ENCODE peak calls at places on chromosomes 1 and 21, in seven cellular contexts. One of them, this sample, is unnamed.

GRCh38 chr1:84665703-84666317 is 24.5 kb downstream of the SSX2IP start:
- DNase-seq in AG10803: peak; percentile 62
- DNase-seq in colonic mucosa: no peak
- DNase-seq in CD4-positive, alpha-beta T cell: no peak
- DNase-seq in brain microvascular endothelial cell: no peak
- DNase-seq in neural progenitor cell: no peak
- DNase-seq in RWPE1: no peak
- DNase-seq in this sample: peak; percentile 61

GRCh38 chr1:93904228-93904627 is 5.0 kb downstream of the GCLM start:
- DNase-seq in brain microvascular endothelial cell: no peak
- DNase-seq in colonic mucosa: no peak
- DNase-seq in RWPE1: no peak
- DNase-seq in CD4-positive, alpha-beta T cell: no peak
- DNase-seq in AG10803: no peak
- DNase-seq in neural progenitor cell: no peak
- DNase-seq in this sample: no peak

GRCh38 chr1:64421377-64421776 is 48.6 kb upstream of the CACHD1 start:
- DNase-seq in CD4-positive, alpha-beta T cell: no peak
- DNase-seq in colonic mucosa: no peak
- DNase-seq in neural progenitor cell: no peak
- DNase-seq in AG10803: no peak
- DNase-seq in brain microvascular endothelial cell: peak; percentile 29
- DNase-seq in RWPE1: no peak
- DNase-seq in this sample: peak; percentile 18

GRCh38 chr1:43270421-43271095 is 775 bp downstream of the TMEM125 start:
- DNase-seq in colonic mucosa: peak; percentile 95
- DNase-seq in brain microvascular endothelial cell: no peak
- DNase-seq in RWPE1: peak; percentile 97
- DNase-seq in CD4-positive, alpha-beta T cell: no peak
- DNase-seq in AG10803: no peak
- DNase-seq in neural progenitor cell: peak; percentile 69
- DNase-seq in this sample: no peak

GRCh38 chr21:39518055-39518844 is 66.5 kb downstream of the SH3BGR start:
- DNase-seq in CD4-positive, alpha-beta T cell: peak; percentile 9
- DNase-seq in colonic mucosa: peak; percentile 60
- DNase-seq in RWPE1: peak; percentile 80
- DNase-seq in AG10803: peak; percentile 32
- DNase-seq in neural progenitor cell: peak; percentile 91
- DNase-seq in brain microvascular endothelial cell: peak; percentile 10
- DNase-seq in this sample: peak; percentile 57

GRCh38 chr21:32411366-32412161 is 942 bp upstream of the EVA1C start:
- DNase-seq in AG10803: peak; percentile 64
- DNase-seq in neural progenitor cell: peak; percentile 55
- DNase-seq in CD4-positive, alpha-beta T cell: peak; percentile 46
- DNase-seq in RWPE1: no peak
- DNase-seq in colonic mucosa: peak; percentile 91
- DNase-seq in brain microvascular endothelial cell: no peak
- DNase-seq in this sample: peak; percentile 78

GRCh38 chr1:7674972-7675371 is 96.1 kb upstream of the VAMP3 start:
- DNase-seq in brain microvascular endothelial cell: no peak
- DNase-seq in AG10803: no peak
- DNase-seq in neural progenitor cell: no peak
- DNase-seq in CD4-positive, alpha-beta T cell: no peak
- DNase-seq in colonic mucosa: no peak
- DNase-seq in RWPE1: no peak
- DNase-seq in this sample: no peak

GRCh38 chr1:11080931-11081330 is 18.7 kb downstream of the EXOSC10 start:
- DNase-seq in CD4-positive, alpha-beta T cell: no peak
- DNase-seq in colonic mucosa: no peak
- DNase-seq in AG10803: no peak
- DNase-seq in RWPE1: no peak
- DNase-seq in brain microvascular endothelial cell: no peak
- DNase-seq in neural progenitor cell: no peak
- DNase-seq in this sample: no peak

GRCh38 chr21:45916011-45916840 is 65.3 kb upstream of the COL6A1 start:
- DNase-seq in neural progenitor cell: no peak
- DNase-seq in brain microvascular endothelial cell: no peak
- DNase-seq in CD4-positive, alpha-beta T cell: no peak
- DNase-seq in RWPE1: no peak
- DNase-seq in AG10803: no peak
- DNase-seq in colonic mucosa: no peak
- DNase-seq in this sample: no peak

GRCh38 chr1:194474701-194475100 is 1288.3 kb upstream of the B3GALT2 start:
- DNase-seq in AG10803: no peak
- DNase-seq in brain microvascular endothelial cell: no peak
- DNase-seq in CD4-positive, alpha-beta T cell: no peak
- DNase-seq in RWPE1: no peak
- DNase-seq in neural progenitor cell: peak; percentile 69
- DNase-seq in colonic mucosa: no peak
- DNase-seq in this sample: no peak

GRCh38 chr1:70778934-70779333 is 268.7 kb downstream of the PTGER3 start:
- DNase-seq in AG10803: peak; percentile 62
- DNase-seq in neural progenitor cell: no peak
- DNase-seq in colonic mucosa: no peak
- DNase-seq in RWPE1: no peak
- DNase-seq in brain microvascular endothelial cell: no peak
- DNase-seq in CD4-positive, alpha-beta T cell: no peak
- DNase-seq in this sample: no peak

GRCh38 chr1:70779571-70779970 is 268.0 kb downstream of the PTGER3 start:
- DNase-seq in RWPE1: no peak
- DNase-seq in AG10803: peak; percentile 89
- DNase-seq in CD4-positive, alpha-beta T cell: no peak
- DNase-seq in colonic mucosa: no peak
- DNase-seq in neural progenitor cell: no peak
- DNase-seq in brain microvascular endothelial cell: no peak
- DNase-seq in this sample: peak; percentile 3

DNA sequence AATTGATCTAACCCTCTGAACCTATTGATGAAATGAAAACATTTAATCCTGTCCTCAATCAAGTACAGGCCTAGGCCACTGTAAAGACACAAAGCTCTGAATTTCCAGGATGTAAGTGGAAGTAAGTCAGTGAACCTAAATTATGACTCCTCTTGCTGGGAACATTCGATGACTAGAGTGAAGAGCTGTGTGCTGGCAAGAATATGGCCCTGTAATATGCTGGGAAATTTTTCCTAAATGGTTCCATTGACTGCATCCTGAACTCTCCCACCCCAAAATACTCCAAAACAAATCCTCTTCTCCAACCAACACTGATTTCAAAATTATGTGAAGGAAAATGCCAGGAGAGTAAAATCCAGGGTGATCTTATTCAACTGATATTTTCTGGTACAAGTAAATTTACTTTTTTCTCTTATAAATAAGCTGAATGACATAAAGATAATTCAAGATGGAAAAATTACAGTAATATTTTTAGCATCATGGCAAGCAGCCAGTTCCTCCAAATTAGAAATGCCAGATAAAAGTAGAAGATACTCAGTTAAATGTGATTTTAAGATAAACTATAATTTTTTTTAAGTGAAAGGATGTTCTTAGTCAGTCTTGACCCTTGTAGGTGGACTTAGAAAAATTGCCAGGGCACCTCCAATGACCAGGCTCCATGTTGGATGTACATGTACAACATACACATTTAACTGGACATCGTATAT is 269.4 kb downstream of the PTGER3 start:
- DNase-seq in AG10803: peak; percentile 21
- DNase-seq in CD4-positive, alpha-beta T cell: no peak
- DNase-seq in brain microvascular endothelial cell: no peak
- DNase-seq in RWPE1: no peak
- DNase-seq in colonic mucosa: no peak
- DNase-seq in neural progenitor cell: no peak
- DNase-seq in this sample: peak; percentile 5
- TF ChIP-seq CTCF in AG10803: no peak
- TF ChIP-seq CTCF in CD4-positive, alpha-beta T cell: no peak
- TF ChIP-seq CTCF in brain microvascular endothelial cell: no peak
- TF ChIP-seq CTCF in RWPE1: no peak
- TF ChIP-seq CTCF in colonic mucosa: no peak
- TF ChIP-seq CTCF in neural progenitor cell: no peak
- TF ChIP-seq CTCF in this sample: no peak

DNA sequence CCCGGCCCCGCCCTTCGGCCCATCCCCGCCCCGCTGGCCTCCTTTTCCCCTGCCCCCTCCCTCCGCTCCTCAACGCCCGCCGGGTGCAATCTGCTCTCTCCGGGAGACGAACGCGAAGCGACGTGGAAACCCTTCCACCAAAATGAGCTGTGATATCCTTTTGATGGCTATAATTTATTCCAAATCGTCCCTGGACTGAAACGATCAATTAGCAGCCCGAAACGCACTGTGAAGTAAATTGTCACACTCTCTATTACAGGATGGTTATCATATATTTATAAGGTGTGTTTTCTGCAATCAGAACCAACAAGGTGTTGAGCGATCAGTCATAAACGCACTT is 134.6 kb upstream of the BARHL2 start:
- DNase-seq in colonic mucosa: no peak
- DNase-seq in neural progenitor cell: no peak
- DNase-seq in RWPE1: no peak
- DNase-seq in AG10803: no peak
- DNase-seq in CD4-positive, alpha-beta T cell: no peak
- DNase-seq in brain microvascular endothelial cell: no peak
- DNase-seq in this sample: no peak
- TF ChIP-seq CTCF in colonic mucosa: no peak
- TF ChIP-seq CTCF in neural progenitor cell: no peak
- TF ChIP-seq CTCF in RWPE1: peak; percentile 24
- TF ChIP-seq CTCF in AG10803: no peak
- TF ChIP-seq CTCF in CD4-positive, alpha-beta T cell: peak; percentile 31
- TF ChIP-seq CTCF in brain microvascular endothelial cell: no peak
- TF ChIP-seq CTCF in this sample: no peak

GRCh38 chr1:218705391-218705790 is 360.3 kb downstream of the TGFB2 start:
- DNase-seq in neural progenitor cell: no peak
- DNase-seq in AG10803: no peak
- DNase-seq in brain microvascular endothelial cell: peak; percentile 40
- DNase-seq in RWPE1: no peak
- DNase-seq in CD4-positive, alpha-beta T cell: no peak
- DNase-seq in colonic mucosa: no peak
- DNase-seq in this sample: peak; percentile 64

GRCh38 chr1:218702808-218703207 is 357.7 kb downstream of the TGFB2 start:
- DNase-seq in CD4-positive, alpha-beta T cell: no peak
- DNase-seq in colonic mucosa: no peak
- DNase-seq in neural progenitor cell: no peak
- DNase-seq in AG10803: no peak
- DNase-seq in RWPE1: no peak
- DNase-seq in brain microvascular endothelial cell: no peak
- DNase-seq in this sample: no peak

GRCh38 chr1:218705911-218706893 is 361.1 kb downstream of the TGFB2 start:
- DNase-seq in colonic mucosa: no peak
- DNase-seq in RWPE1: peak; percentile 84
- DNase-seq in CD4-positive, alpha-beta T cell: no peak
- DNase-seq in brain microvascular endothelial cell: peak; percentile 99
- DNase-seq in neural progenitor cell: no peak
- DNase-seq in AG10803: peak; percentile 99
- DNase-seq in this sample: peak; percentile 98

GRCh38 chr1:218701131-218701530 is 356.0 kb downstream of the TGFB2 start:
- DNase-seq in RWPE1: no peak
- DNase-seq in brain microvascular endothelial cell: no peak
- DNase-seq in AG10803: no peak
- DNase-seq in neural progenitor cell: no peak
- DNase-seq in colonic mucosa: no peak
- DNase-seq in CD4-positive, alpha-beta T cell: no peak
- DNase-seq in this sample: no peak

DNA sequence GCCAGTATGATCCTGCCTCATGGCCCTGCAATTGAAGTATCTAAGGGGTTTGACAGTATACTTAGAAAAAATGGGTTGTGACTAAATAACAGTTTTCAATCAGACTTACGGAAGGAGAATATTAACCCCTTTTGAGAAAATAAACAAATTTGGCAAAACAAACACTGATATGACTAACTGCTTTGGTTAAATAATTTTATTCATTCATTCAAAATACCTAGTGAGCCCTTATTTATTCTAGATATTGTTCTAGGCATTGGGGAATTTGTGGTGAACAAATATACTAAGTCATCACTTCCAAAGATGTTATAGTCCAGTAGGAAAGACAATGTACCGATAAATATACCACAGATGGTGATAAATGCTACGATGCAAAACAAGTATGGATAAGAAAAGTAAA is 358.7 kb downstream of the TGFB2 start:
- DNase-seq in AG10803: no peak
- DNase-seq in RWPE1: no peak
- DNase-seq in colonic mucosa: no peak
- DNase-seq in neural progenitor cell: no peak
- DNase-seq in CD4-positive, alpha-beta T cell: no peak
- DNase-seq in brain microvascular endothelial cell: no peak
- DNase-seq in this sample: no peak
- TF ChIP-seq CTCF in AG10803: no peak
- TF ChIP-seq CTCF in RWPE1: no peak
- TF ChIP-seq CTCF in colonic mucosa: no peak
- TF ChIP-seq CTCF in neural progenitor cell: no peak
- TF ChIP-seq CTCF in CD4-positive, alpha-beta T cell: no peak
- TF ChIP-seq CTCF in brain microvascular endothelial cell: no peak
- TF ChIP-seq CTCF in this sample: no peak

GRCh38 chr1:163169553-163169952 is 33.2 kb downstream of the RGS5 start:
- DNase-seq in AG10803: no peak
- DNase-seq in neural progenitor cell: no peak
- DNase-seq in colonic mucosa: no peak
- DNase-seq in CD4-positive, alpha-beta T cell: no peak
- DNase-seq in RWPE1: no peak
- DNase-seq in brain microvascular endothelial cell: no peak
- DNase-seq in this sample: no peak

GRCh38 chr1:163170331-163170730 is 32.4 kb downstream of the RGS5 start:
- DNase-seq in CD4-positive, alpha-beta T cell: no peak
- DNase-seq in brain microvascular endothelial cell: no peak
- DNase-seq in RWPE1: no peak
- DNase-seq in AG10803: peak; percentile 77
- DNase-seq in neural progenitor cell: no peak
- DNase-seq in colonic mucosa: no peak
- DNase-seq in this sample: peak; percentile 69

GRCh38 chr1:163171826-163172225 is 30.9 kb downstream of the RGS5 start:
- DNase-seq in brain microvascular endothelial cell: peak; percentile 30
- DNase-seq in AG10803: no peak
- DNase-seq in RWPE1: no peak
- DNase-seq in CD4-positive, alpha-beta T cell: no peak
- DNase-seq in colonic mucosa: no peak
- DNase-seq in neural progenitor cell: no peak
- DNase-seq in this sample: peak; percentile 47

GRCh38 chr1:163172596-163172995 is 30.1 kb downstream of the RGS5 start:
- DNase-seq in AG10803: no peak
- DNase-seq in CD4-positive, alpha-beta T cell: no peak
- DNase-seq in neural progenitor cell: no peak
- DNase-seq in brain microvascular endothelial cell: no peak
- DNase-seq in colonic mucosa: no peak
- DNase-seq in RWPE1: no peak
- DNase-seq in this sample: peak; percentile 42

DNA sequence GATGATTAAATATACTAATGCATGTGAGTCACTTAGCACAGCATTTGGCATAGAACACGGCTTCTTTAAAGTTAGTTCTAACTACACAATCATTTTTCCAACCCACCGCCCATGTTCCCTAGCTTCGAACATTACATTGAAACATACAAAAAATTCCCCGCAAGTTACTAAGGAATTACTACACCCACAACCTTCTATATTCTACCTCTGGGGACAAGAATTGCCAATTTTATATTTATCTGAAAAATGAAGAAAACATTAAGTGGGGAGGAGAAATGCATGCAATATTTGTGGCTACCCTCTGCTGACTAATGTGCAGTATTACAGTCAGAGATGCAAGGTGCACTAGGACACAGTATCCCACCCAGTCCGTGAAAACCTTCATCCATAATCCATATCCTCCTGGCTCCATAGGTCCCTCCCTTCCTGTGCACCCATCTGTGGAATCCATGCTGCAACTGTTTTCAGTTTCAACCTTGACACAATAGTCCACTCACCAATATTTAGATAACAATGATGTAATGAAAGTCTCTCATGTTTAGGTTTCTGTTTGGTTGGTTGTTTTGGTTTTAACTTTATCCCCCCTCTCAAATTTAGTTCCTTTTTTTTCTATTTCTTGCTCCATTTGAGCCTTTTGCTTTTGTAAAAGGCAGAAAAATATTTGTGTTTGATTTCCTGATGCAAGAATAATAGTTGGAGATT is 31.6 kb downstream of the RGS5 start:
- DNase-seq in colonic mucosa: no peak
- DNase-seq in brain microvascular endothelial cell: peak; percentile 53
- DNase-seq in AG10803: peak; percentile 26
- DNase-seq in RWPE1: peak; percentile 28
- DNase-seq in neural progenitor cell: no peak
- DNase-seq in CD4-positive, alpha-beta T cell: no peak
- DNase-seq in this sample: peak; percentile 70
- TF ChIP-seq CTCF in colonic mucosa: no peak
- TF ChIP-seq CTCF in brain microvascular endothelial cell: peak; percentile 70
- TF ChIP-seq CTCF in AG10803: peak; percentile 64
- TF ChIP-seq CTCF in RWPE1: peak; percentile 21
- TF ChIP-seq CTCF in neural progenitor cell: peak; percentile 30
- TF ChIP-seq CTCF in CD4-positive, alpha-beta T cell: no peak
- TF ChIP-seq CTCF in this sample: peak; percentile 63